ENCODE peak calls at places on chromosomes 13 and 19, in six cellular contexts. One of them, this sample, is unnamed.

GRCh38 chr13:113091211-113091771 is 14.3 kb upstream of the F7 start:
- DNase-seq in amniotic stem cell: no peak
- DNase-seq in type B pancreatic cell: no peak
- DNase-seq in iris pigment epithelial cell: no peak
- DNase-seq in activated CD8-positive, alpha-beta T cell treated with anti-CD3 and anti-CD28 coated beads for 36 hours: no peak
- DNase-seq in MG63: no peak
- DNase-seq in this sample: no peak

GRCh38 chr13:40960721-40961120 is 58.4 kb downstream of the ELF1 start:
- DNase-seq in type B pancreatic cell: no peak
- DNase-seq in iris pigment epithelial cell: no peak
- DNase-seq in activated CD8-positive, alpha-beta T cell treated with anti-CD3 and anti-CD28 coated beads for 36 hours: no peak
- DNase-seq in amniotic stem cell: no peak
- DNase-seq in MG63: no peak
- DNase-seq in this sample: no peak

GRCh38 chr13:109918179-109918651 is 131.8 kb upstream of the IRS2 start:
- DNase-seq in activated CD8-positive, alpha-beta T cell treated with anti-CD3 and anti-CD28 coated beads for 36 hours: no peak
- DNase-seq in type B pancreatic cell: no peak
- DNase-seq in amniotic stem cell: no peak
- DNase-seq in iris pigment epithelial cell: peak; percentile 28
- DNase-seq in MG63: peak; percentile 21
- DNase-seq in this sample: no peak

GRCh38 chr13:64057372-64058020 is 2641.8 kb upstream of the PCDH20 start:
- DNase-seq in amniotic stem cell: no peak
- DNase-seq in iris pigment epithelial cell: no peak
- DNase-seq in MG63: no peak
- DNase-seq in type B pancreatic cell: no peak
- DNase-seq in activated CD8-positive, alpha-beta T cell treated with anti-CD3 and anti-CD28 coated beads for 36 hours: no peak
- DNase-seq in this sample: no peak

GRCh38 chr19:34505321-34506025 is 23.9 kb downstream of the WTIP start:
- DNase-seq in amniotic stem cell: no peak
- DNase-seq in iris pigment epithelial cell: no peak
- DNase-seq in MG63: no peak
- DNase-seq in type B pancreatic cell: peak; percentile 57
- DNase-seq in activated CD8-positive, alpha-beta T cell treated with anti-CD3 and anti-CD28 coated beads for 36 hours: no peak
- DNase-seq in this sample: no peak

GRCh38 chr19:17755977-17756670 is 4.8 kb downstream of the FCHO1 start:
- DNase-seq in iris pigment epithelial cell: peak; percentile 58
- DNase-seq in type B pancreatic cell: no peak
- DNase-seq in amniotic stem cell: no peak
- DNase-seq in activated CD8-positive, alpha-beta T cell treated with anti-CD3 and anti-CD28 coated beads for 36 hours: peak; percentile 82
- DNase-seq in MG63: peak; percentile 37
- DNase-seq in this sample: peak; percentile 87

GRCh38 chr13:93169980-93170379 is 56.6 kb upstream of the GPC6 start:
- DNase-seq in type B pancreatic cell: no peak
- DNase-seq in MG63: no peak
- DNase-seq in iris pigment epithelial cell: peak; percentile 88
- DNase-seq in amniotic stem cell: no peak
- DNase-seq in activated CD8-positive, alpha-beta T cell treated with anti-CD3 and anti-CD28 coated beads for 36 hours: no peak
- DNase-seq in this sample: no peak

GRCh38 chr19:3360494-3361383 is 5.6 kb upstream of the NFIC start:
- DNase-seq in iris pigment epithelial cell: peak; percentile 50
- DNase-seq in type B pancreatic cell: no peak
- DNase-seq in amniotic stem cell: no peak
- DNase-seq in MG63: peak; percentile 59
- DNase-seq in activated CD8-positive, alpha-beta T cell treated with anti-CD3 and anti-CD28 coated beads for 36 hours: peak; percentile 75
- DNase-seq in this sample: peak; percentile 57

GRCh38 chr13:75785130-75785529 is 149.0 kb downstream of the LMO7 start:
- DNase-seq in MG63: no peak
- DNase-seq in iris pigment epithelial cell: peak; percentile 62
- DNase-seq in activated CD8-positive, alpha-beta T cell treated with anti-CD3 and anti-CD28 coated beads for 36 hours: no peak
- DNase-seq in amniotic stem cell: no peak
- DNase-seq in type B pancreatic cell: no peak
- DNase-seq in this sample: no peak

GRCh38 chr19:13906525-13906904 is 514 bp downstream of the CC2D1A start:
- DNase-seq in activated CD8-positive, alpha-beta T cell treated with anti-CD3 and anti-CD28 coated beads for 36 hours: peak; percentile 34
- DNase-seq in amniotic stem cell: no peak
- DNase-seq in type B pancreatic cell: no peak
- DNase-seq in iris pigment epithelial cell: no peak
- DNase-seq in MG63: no peak
- DNase-seq in this sample: peak; percentile 43

GRCh38 chr13:29513002-29513980 is 82.2 kb downstream of the SLC7A1 start:
- DNase-seq in amniotic stem cell: no peak
- DNase-seq in type B pancreatic cell: no peak
- DNase-seq in MG63: peak; percentile 49
- DNase-seq in activated CD8-positive, alpha-beta T cell treated with anti-CD3 and anti-CD28 coated beads for 36 hours: no peak
- DNase-seq in iris pigment epithelial cell: no peak
- DNase-seq in this sample: no peak

GRCh38 chr13:50380905-50381304 is 365.7 kb downstream of the KCNRG start:
- DNase-seq in amniotic stem cell: no peak
- DNase-seq in activated CD8-positive, alpha-beta T cell treated with anti-CD3 and anti-CD28 coated beads for 36 hours: no peak
- DNase-seq in type B pancreatic cell: no peak
- DNase-seq in MG63: no peak
- DNase-seq in iris pigment epithelial cell: no peak
- DNase-seq in this sample: no peak

GRCh38 chr13:33577037-33577436 is 240.9 kb upstream of the RFC3 start:
- DNase-seq in MG63: no peak
- DNase-seq in type B pancreatic cell: no peak
- DNase-seq in iris pigment epithelial cell: peak; percentile 32
- DNase-seq in activated CD8-positive, alpha-beta T cell treated with anti-CD3 and anti-CD28 coated beads for 36 hours: no peak
- DNase-seq in amniotic stem cell: no peak
- DNase-seq in this sample: no peak

GRCh38 chr13:100434010-100434763 is 154.4 kb downstream of the GGACT start:
- DNase-seq in MG63: no peak
- DNase-seq in iris pigment epithelial cell: peak; percentile 87
- DNase-seq in type B pancreatic cell: no peak
- DNase-seq in amniotic stem cell: no peak
- DNase-seq in activated CD8-positive, alpha-beta T cell treated with anti-CD3 and anti-CD28 coated beads for 36 hours: peak; percentile 4
- DNase-seq in this sample: no peak

GRCh38 chr19:38394488-38394887 is 6.0 kb downstream of the SPRED3 start:
- DNase-seq in activated CD8-positive, alpha-beta T cell treated with anti-CD3 and anti-CD28 coated beads for 36 hours: peak; percentile 92
- DNase-seq in iris pigment epithelial cell: peak; percentile 68
- DNase-seq in MG63: no peak
- DNase-seq in amniotic stem cell: no peak
- DNase-seq in type B pancreatic cell: no peak
- DNase-seq in this sample: peak; percentile 99

GRCh38 chr13:99218969-99219368 is 18.3 kb downstream of the UBAC2 start:
- DNase-seq in activated CD8-positive, alpha-beta T cell treated with anti-CD3 and anti-CD28 coated beads for 36 hours: peak; percentile 76
- DNase-seq in amniotic stem cell: no peak
- DNase-seq in iris pigment epithelial cell: no peak
- DNase-seq in MG63: no peak
- DNase-seq in type B pancreatic cell: no peak
- DNase-seq in this sample: no peak

GRCh38 chr19:27393591-27393990 is 1819.4 kb downstream of the UQCRFS1 start:
- DNase-seq in iris pigment epithelial cell: no peak
- DNase-seq in amniotic stem cell: no peak
- DNase-seq in type B pancreatic cell: no peak
- DNase-seq in activated CD8-positive, alpha-beta T cell treated with anti-CD3 and anti-CD28 coated beads for 36 hours: no peak
- DNase-seq in MG63: no peak
- DNase-seq in this sample: no peak

GRCh38 chr13:42036711-42037110 is 11.7 kb upstream of the DGKH start:
- DNase-seq in activated CD8-positive, alpha-beta T cell treated with anti-CD3 and anti-CD28 coated beads for 36 hours: no peak
- DNase-seq in MG63: no peak
- DNase-seq in type B pancreatic cell: no peak
- DNase-seq in iris pigment epithelial cell: no peak
- DNase-seq in amniotic stem cell: no peak
- DNase-seq in this sample: no peak

GRCh38 chr19:14088634-14089411 is 1.7 kb downstream of the SAMD1 start:
- DNase-seq in amniotic stem cell: no peak
- DNase-seq in MG63: no peak
- DNase-seq in iris pigment epithelial cell: no peak
- DNase-seq in type B pancreatic cell: no peak
- DNase-seq in activated CD8-positive, alpha-beta T cell treated with anti-CD3 and anti-CD28 coated beads for 36 hours: no peak
- DNase-seq in this sample: no peak

GRCh38 chr19:42130254-42130573 is 2.0 kb downstream of the POU2F2 start:
- DNase-seq in MG63: no peak
- DNase-seq in activated CD8-positive, alpha-beta T cell treated with anti-CD3 and anti-CD28 coated beads for 36 hours: no peak
- DNase-seq in iris pigment epithelial cell: no peak
- DNase-seq in type B pancreatic cell: no peak
- DNase-seq in amniotic stem cell: no peak
- DNase-seq in this sample: no peak

GRCh38 chr19:31449379-31449778 is 100.1 kb upstream of the TSHZ3 start:
- DNase-seq in type B pancreatic cell: no peak
- DNase-seq in activated CD8-positive, alpha-beta T cell treated with anti-CD3 and anti-CD28 coated beads for 36 hours: no peak
- DNase-seq in amniotic stem cell: no peak
- DNase-seq in iris pigment epithelial cell: no peak
- DNase-seq in MG63: no peak
- DNase-seq in this sample: no peak

GRCh38 chr13:27374650-27375049 is 49.8 kb upstream of the GTF3A start:
- DNase-seq in MG63: peak; percentile 69
- DNase-seq in iris pigment epithelial cell: peak; percentile 87
- DNase-seq in activated CD8-positive, alpha-beta T cell treated with anti-CD3 and anti-CD28 coated beads for 36 hours: peak; percentile 70
- DNase-seq in type B pancreatic cell: no peak
- DNase-seq in amniotic stem cell: peak; percentile 69
- DNase-seq in this sample: peak; percentile 89

GRCh38 chr13:94090773-94091172 is 388.7 kb downstream of the DCT start:
- DNase-seq in iris pigment epithelial cell: peak; percentile 42
- DNase-seq in MG63: no peak
- DNase-seq in type B pancreatic cell: no peak
- DNase-seq in amniotic stem cell: no peak
- DNase-seq in activated CD8-positive, alpha-beta T cell treated with anti-CD3 and anti-CD28 coated beads for 36 hours: no peak
- DNase-seq in this sample: no peak

GRCh38 chr19:3006075-3006767 is 22.9 kb downstream of the TLE2 start:
- DNase-seq in MG63: no peak
- DNase-seq in type B pancreatic cell: no peak
- DNase-seq in iris pigment epithelial cell: no peak
- DNase-seq in amniotic stem cell: no peak
- DNase-seq in activated CD8-positive, alpha-beta T cell treated with anti-CD3 and anti-CD28 coated beads for 36 hours: peak; percentile 40
- DNase-seq in this sample: peak; percentile 97

GRCh38 chr19:18167975-18168645 is 5.5 kb upstream of the IFI30 start:
- DNase-seq in MG63: peak; percentile 33
- DNase-seq in type B pancreatic cell: no peak
- DNase-seq in amniotic stem cell: no peak
- DNase-seq in activated CD8-positive, alpha-beta T cell treated with anti-CD3 and anti-CD28 coated beads for 36 hours: peak; percentile 76
- DNase-seq in iris pigment epithelial cell: no peak
- DNase-seq in this sample: peak; percentile 78

GRCh38 chr13:111518161-111518791 is 197.8 kb downstream of the TEX29 start:
- DNase-seq in MG63: no peak
- DNase-seq in activated CD8-positive, alpha-beta T cell treated with anti-CD3 and anti-CD28 coated beads for 36 hours: no peak
- DNase-seq in type B pancreatic cell: peak; percentile 58
- DNase-seq in iris pigment epithelial cell: no peak
- DNase-seq in amniotic stem cell: no peak
- DNase-seq in this sample: peak; percentile 30

GRCh38 chr19:38729653-38730469 is 14.4 kb downstream of the CAPN12 start:
- DNase-seq in iris pigment epithelial cell: peak; percentile 47
- DNase-seq in activated CD8-positive, alpha-beta T cell treated with anti-CD3 and anti-CD28 coated beads for 36 hours: peak; percentile 90
- DNase-seq in amniotic stem cell: no peak
- DNase-seq in MG63: peak; percentile 79
- DNase-seq in type B pancreatic cell: no peak
- DNase-seq in this sample: peak; percentile 91

GRCh38 chr13:66074018-66074615 is 1156.0 kb downstream of the PCDH9 start:
- DNase-seq in amniotic stem cell: no peak
- DNase-seq in activated CD8-positive, alpha-beta T cell treated with anti-CD3 and anti-CD28 coated beads for 36 hours: no peak
- DNase-seq in MG63: no peak
- DNase-seq in type B pancreatic cell: no peak
- DNase-seq in iris pigment epithelial cell: no peak
- DNase-seq in this sample: no peak

GRCh38 chr13:38530492-38530891 is 156.4 kb upstream of the FREM2 start:
- DNase-seq in type B pancreatic cell: no peak
- DNase-seq in amniotic stem cell: no peak
- DNase-seq in activated CD8-positive, alpha-beta T cell treated with anti-CD3 and anti-CD28 coated beads for 36 hours: no peak
- DNase-seq in iris pigment epithelial cell: peak; percentile 42
- DNase-seq in MG63: no peak
- DNase-seq in this sample: peak; percentile 24

GRCh38 chr13:29457299-29457698 is 138.2 kb downstream of the SLC7A1 start:
- DNase-seq in iris pigment epithelial cell: peak; percentile 94
- DNase-seq in activated CD8-positive, alpha-beta T cell treated with anti-CD3 and anti-CD28 coated beads for 36 hours: no peak
- DNase-seq in MG63: no peak
- DNase-seq in type B pancreatic cell: no peak
- DNase-seq in amniotic stem cell: peak; percentile 3
- DNase-seq in this sample: no peak

GRCh38 chr13:49580980-49581680 is 4.2 kb downstream of the RCBTB1 start:
- DNase-seq in type B pancreatic cell: no peak
- DNase-seq in amniotic stem cell: no peak
- DNase-seq in MG63: no peak
- DNase-seq in activated CD8-positive, alpha-beta T cell treated with anti-CD3 and anti-CD28 coated beads for 36 hours: no peak
- DNase-seq in iris pigment epithelial cell: no peak
- DNase-seq in this sample: no peak

GRCh38 chr19:32971012-32971595 is 654 bp downstream of the CEP89 start:
- DNase-seq in iris pigment epithelial cell: peak; percentile 1
- DNase-seq in amniotic stem cell: no peak
- DNase-seq in type B pancreatic cell: no peak
- DNase-seq in MG63: no peak
- DNase-seq in activated CD8-positive, alpha-beta T cell treated with anti-CD3 and anti-CD28 coated beads for 36 hours: no peak
- DNase-seq in this sample: no peak

GRCh38 chr13:45040626-45041025 is 51.3 kb downstream of the GPALPP1 start:
- DNase-seq in activated CD8-positive, alpha-beta T cell treated with anti-CD3 and anti-CD28 coated beads for 36 hours: no peak
- DNase-seq in type B pancreatic cell: no peak
- DNase-seq in amniotic stem cell: no peak
- DNase-seq in iris pigment epithelial cell: peak; percentile 14
- DNase-seq in MG63: no peak
- DNase-seq in this sample: no peak